ENCODE peak calls at places on chromosomes 7 and 10, in nine cellular contexts. I is spleen, L is suprapubic skin, G is sigmoid colon, X is SK-N-SH, P is HepG2, M is breast epithelium, U is HCT116, T is Panc1. F is an unnamed sample.

GRCh38 chr7:50264908-50265307 is 39.6 kb upstream of the IKZF1 start:
- DNase-seq in G (no peak), P (no peak), X (no peak), M (no peak), L (no peak), T (no peak), U (no peak), I (no peak), F (no peak)

GRCh38 chr7:118239014-118239413 is 14.5 kb downstream of the ANKRD7 start:
- DNase-seq in I (no peak), G (no peak), T (no peak), M (no peak), U (no peak), L (no peak), P (no peak), X (no peak), F (no peak)

GRCh38 chr10:43263551-43264323 is 3.1 kb downstream of the RASGEF1A start:
- DNase-seq in I (no peak), L (peak), G (peak), M (no peak), X (peak), U (no peak), P (no peak), T (no peak), F (peak)

GRCh38 chr7:1325646-1326510 is 93.2 kb downstream of the UNCX start:
- DNase-seq in T (no peak), X (peak), I (peak), P (no peak), G (peak), M (no peak), L (no peak), U (no peak), F (no peak)

GRCh38 chr10:132571565-132572544 is 34.3 kb downstream of the INPP5A start:
- DNase-seq in G (peak), M (no peak), U (peak), I (no peak), L (peak), X (peak), T (peak), P (peak), F (peak)

GRCh38 chr10:99782447-99783286 is at the start of gene ABCC2:
- DNase-seq in G (no peak), X (no peak), U (no peak), L (no peak), I (no peak), M (no peak), T (no peak), P (peak), F (no peak)

GRCh38 chr7:128729489-128729888 is 9.7 kb upstream of the CALU start:
- DNase-seq in G (no peak), M (no peak), P (peak), I (no peak), L (no peak), T (no peak), U (no peak), X (no peak), F (no peak)

GRCh38 chr10:218753-219152 is 83.5 kb downstream of the ZMYND11 start:
- DNase-seq in I (no peak), L (no peak), U (no peak), X (no peak), M (no peak), P (no peak), T (no peak), G (no peak), F (no peak)

GRCh38 chr7:150778738-150779301 is 21.3 kb downstream of the TMEM176B start:
- DNase-seq in I (peak), X (peak), L (peak), T (peak), U (peak), M (peak), G (peak), P (peak), F (peak)

GRCh38 chr7:129431911-129432643 is 2.2 kb upstream of the STRIP2 start:
- DNase-seq in X (peak), G (no peak), T (no peak), L (no peak), U (no peak), P (no peak), M (no peak), I (no peak), F (no peak)

GRCh38 chr10:82591421-82591820 is 716.4 kb downstream of the NRG3 start:
- DNase-seq in I (no peak), L (no peak), G (no peak), T (no peak), P (peak), U (no peak), X (no peak), M (no peak), F (no peak)

GRCh38 chr7:150976529-150977381 is 1.4 kb downstream of the KCNH2 start:
- DNase-seq in M (no peak), L (no peak), G (no peak), T (no peak), X (peak), I (no peak), U (no peak), P (no peak), F (no peak)

GRCh38 chr7:50672045-50672444 is 106.8 kb upstream of the DDC start:
- DNase-seq in L (no peak), M (no peak), U (no peak), I (no peak), P (no peak), G (no peak), T (no peak), X (no peak), F (no peak)

GRCh38 chr10:102673961-102674511 is 29.8 kb downstream of the TRIM8 start:
- DNase-seq in I (peak), T (no peak), M (no peak), G (peak), P (peak), L (no peak), U (no peak), X (peak), F (peak)

GRCh38 chr10:69846252-69847000 is 44.7 kb downstream of the COL13A1 start:
- DNase-seq in M (no peak), I (no peak), L (no peak), U (no peak), G (no peak), T (no peak), P (no peak), X (peak), F (no peak)

GRCh38 chr7:34060548-34060947 is 155.2 kb downstream of the BMPER start:
- DNase-seq in L (no peak), U (no peak), T (no peak), G (no peak), M (no peak), X (no peak), I (no peak), P (no peak), F (no peak)

GRCh38 chr7:90242369-90243168 is 2.4 kb upstream of the CFAP69 start:
- DNase-seq in I (no peak), L (no peak), M (no peak), P (no peak), X (no peak), T (no peak), G (no peak), U (no peak), F (no peak)

GRCh38 chr10:82221750-82222149 is 346.8 kb downstream of the NRG3 start:
- DNase-seq in X (no peak), G (no peak), U (no peak), I (no peak), P (no peak), L (no peak), T (no peak), M (no peak), F (no peak)

GRCh38 chr10:104824378-104825006 is 183.4 kb downstream of the SORCS3 start:
- DNase-seq in L (no peak), X (no peak), M (no peak), P (no peak), I (no peak), U (peak), T (no peak), G (no peak), F (peak)

GRCh38 chr7:46658281-46658680 is 737.2 kb upstream of the IGFBP3 start:
- DNase-seq in G (no peak), P (no peak), L (no peak), T (no peak), M (no peak), X (no peak), I (no peak), U (no peak), F (no peak)

GRCh38 chr10:68049289-68050078 is 25.6 kb downstream of the HERC4 start:
- DNase-seq in I (no peak), G (no peak), U (no peak), P (peak), X (no peak), T (no peak), M (no peak), L (no peak), F (no peak)

GRCh38 chr7:31022726-31023125 is 29.4 kb upstream of the ADCYAP1R1 start:
- DNase-seq in G (no peak), L (no peak), U (no peak), P (no peak), M (no peak), T (no peak), X (no peak), I (peak), F (no peak)

GRCh38 chr10:85921789-85922188 is 444.8 kb downstream of the GRID1 start:
- DNase-seq in T (no peak), G (no peak), X (no peak), M (no peak), L (no peak), I (no peak), U (no peak), P (no peak), F (no peak)

GRCh38 chr7:64872809-64873500 is 30.1 kb upstream of the ZNF273 start:
- DNase-seq in M (no peak), G (no peak), L (no peak), P (no peak), U (no peak), I (no peak), T (no peak), X (peak), F (peak)

GRCh38 chr7:125908714-125909113 is 979.1 kb upstream of the POT1 start:
- DNase-seq in M (no peak), G (no peak), X (no peak), I (no peak), L (no peak), P (no peak), U (no peak), T (no peak), F (no peak)

GRCh38 chr7:131166066-131166465 is 161.6 kb upstream of the MKLN1 start:
- DNase-seq in L (no peak), P (no peak), T (no peak), X (no peak), G (no peak), I (no peak), M (no peak), U (no peak), F (no peak)

GRCh38 chr10:4810093-4810492 is 15.9 kb upstream of the AKR1E2 start:
- DNase-seq in X (no peak), T (no peak), U (no peak), M (no peak), I (no peak), L (no peak), P (no peak), G (no peak), F (no peak)

GRCh38 chr7:23468721-23469149 is 1.6 kb downstream of the IGF2BP3 start:
- DNase-seq in X (peak), P (no peak), M (no peak), T (no peak), G (no peak), L (no peak), I (peak), U (no peak), F (no peak)

GRCh38 chr7:110432061-110432553 is 658.8 kb upstream of the LRRN3 start:
- DNase-seq in L (no peak), P (no peak), I (no peak), U (no peak), X (no peak), G (no peak), M (no peak), T (no peak), F (no peak)

GRCh38 chr7:30032310-30033125 is 4.3 kb downstream of the PLEKHA8 start:
- DNase-seq in X (peak), T (no peak), U (no peak), M (no peak), G (no peak), P (no peak), L (no peak), I (no peak), F (no peak)

GRCh38 chr10:6313107-6313895 is 110.6 kb downstream of the PFKFB3 start:
- DNase-seq in G (no peak), X (no peak), U (no peak), L (no peak), T (no peak), I (no peak), M (no peak), P (no peak), F (no peak)

GRCh38 chr10:101062231-101063161 is 707 bp downstream of the KAZALD1 start:
- DNase-seq in G (peak), L (no peak), X (peak), T (no peak), I (peak), P (peak), M (no peak), U (no peak), F (peak)

GRCh38 chr7:118057404-118057803 is 126.6 kb upstream of the LSM8 start:
- DNase-seq in X (no peak), T (no peak), I (no peak), U (no peak), P (no peak), L (no peak), G (no peak), M (no peak), F (no peak)

GRCh38 chr10:16923309-16923708 is 106.1 kb upstream of the RSU1 start:
- DNase-seq in L (no peak), I (no peak), U (no peak), G (no peak), X (no peak), P (no peak), M (no peak), T (no peak), F (no peak)

GRCh38 chr10:51231754-51232153 is 157.5 kb downstream of the PRKG1 start:
- DNase-seq in T (no peak), U (no peak), X (no peak), L (no peak), I (no peak), G (no peak), P (no peak), M (no peak), F (no peak)

GRCh38 chr10:34081948-34082347 is 733.1 kb downstream of the PARD3 start:
- DNase-seq in P (peak), I (no peak), M (no peak), G (no peak), X (no peak), L (no peak), U (no peak), T (no peak), F (no peak)

GRCh38 chr7:148581685-148582084 is 8.9 kb upstream of the C7orf33 start:
- DNase-seq in X (no peak), G (no peak), L (no peak), I (no peak), T (no peak), M (no peak), U (no peak), P (no peak), F (no peak)

GRCh38 chr10:86440874-86441838 is 74.6 kb upstream of the GRID1 start:
- DNase-seq in T (no peak), L (no peak), X (no peak), P (peak), G (no peak), U (no peak), I (no peak), M (no peak), F (no peak)

DNA sequence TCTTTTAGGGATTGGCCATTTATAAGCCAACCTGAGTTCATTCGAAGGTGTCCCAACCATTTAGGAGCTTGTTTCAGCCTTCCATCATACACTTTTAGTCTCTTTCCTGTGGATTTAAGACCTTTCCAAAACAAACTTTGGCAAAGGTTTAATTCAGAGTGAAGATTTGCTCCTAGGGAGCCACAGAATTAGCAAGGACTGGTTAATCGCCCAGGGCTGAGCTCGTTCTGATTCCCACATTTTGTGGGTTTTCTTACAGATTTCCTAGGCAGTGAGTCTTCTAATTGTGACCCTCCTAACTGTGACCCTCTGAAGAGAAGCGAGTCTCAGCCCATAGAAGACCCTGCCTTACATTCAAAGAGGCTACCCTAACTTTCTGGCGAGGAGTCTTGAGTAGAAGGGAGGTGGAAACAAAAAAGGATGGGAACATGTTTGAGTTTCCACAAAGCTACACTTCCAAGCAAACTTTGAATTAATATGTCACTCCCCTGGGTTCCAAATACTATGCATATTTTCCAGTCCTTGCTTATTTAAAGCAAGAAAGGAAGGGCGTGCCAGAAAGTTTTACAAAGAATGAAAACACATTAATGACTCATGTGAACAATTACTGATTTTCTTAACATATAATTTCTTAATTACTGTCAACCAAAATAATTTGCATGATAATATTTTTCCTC is 118.3 kb downstream of the ARID5B start:
- DNase-seq in U (no peak), X (no peak), L (no peak), T (no peak), I (no peak), G (no peak), P (no peak), M (no peak), F (no peak)
- TF ChIP-seq POLR2AphosphoS5 in U (no peak), X (no peak), L (no peak), T (no peak), I (no peak), G (no peak), P (no peak), M (no peak), F (no peak)

DNA sequence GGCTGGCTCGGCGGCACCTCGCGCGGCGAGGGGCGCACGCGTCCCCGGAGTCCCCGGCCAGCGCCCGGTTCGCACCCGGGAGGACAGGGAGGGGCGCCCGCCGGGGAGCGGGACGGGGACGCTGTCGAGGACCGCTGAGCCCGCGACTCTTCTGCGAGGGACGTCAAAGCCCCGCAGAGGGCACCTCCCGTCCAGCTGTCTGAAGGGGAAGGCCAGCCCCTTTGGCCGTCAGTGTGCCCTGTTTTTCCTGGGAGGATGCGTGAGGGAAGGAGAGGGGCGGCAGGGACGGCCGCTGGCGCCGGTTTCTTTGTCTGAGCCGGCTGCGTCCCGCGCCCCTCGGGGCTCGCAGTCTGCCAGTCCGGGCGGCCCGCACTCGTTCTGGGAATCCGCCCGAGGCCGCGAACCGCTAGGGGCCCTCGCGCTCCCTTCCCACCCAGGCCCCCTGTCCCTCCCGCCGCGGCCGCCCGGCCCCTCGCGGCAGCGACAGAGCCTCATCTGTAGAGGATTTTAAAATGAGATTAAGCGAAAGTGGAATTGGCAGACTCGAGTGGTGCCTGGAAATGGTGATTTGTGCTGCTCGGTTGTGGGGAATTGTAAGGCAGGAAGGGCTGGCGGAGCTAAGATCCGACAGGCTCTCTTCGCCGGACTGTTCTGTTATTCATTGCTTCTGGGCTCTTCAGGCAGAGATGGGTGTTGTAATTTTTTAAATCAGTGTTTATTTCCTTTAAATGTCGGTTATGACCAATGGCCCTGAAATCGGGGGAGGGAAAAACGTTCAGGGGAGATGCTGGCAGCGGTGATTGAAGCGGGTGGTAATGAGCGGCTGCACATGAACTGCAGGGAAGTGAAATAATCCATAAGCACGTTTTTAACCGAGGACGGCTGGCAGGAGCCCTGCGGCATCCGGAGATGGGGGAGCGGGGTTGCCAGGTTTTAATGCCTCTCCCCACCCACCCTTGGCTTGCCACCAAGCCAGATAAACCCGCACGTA is 622 bp upstream of the RELN start:
- DNase-seq in I (no peak), X (peak), G (no peak), U (no peak), L (no peak), P (peak), T (no peak), M (no peak), F (no peak)
- TF ChIP-seq POLR2AphosphoS5 in I (no peak), X (no peak), G (no peak), U (no peak), L (no peak), P (no peak), T (no peak), M (no peak), F (no peak)

GRCh38 chr10:3006093-3006492 is 61.3 kb upstream of the PFKP start:
- DNase-seq in M (no peak), U (no peak), I (no peak), G (no peak), P (no peak), T (no peak), X (no peak), L (no peak), F (no peak)

GRCh38 chr10:3010819-3011422 is 56.4 kb upstream of the PFKP start:
- DNase-seq in I (no peak), G (no peak), X (peak), M (no peak), U (no peak), L (no peak), P (peak), T (no peak), F (no peak)

GRCh38 chr10:3010327-3010726 is 57.0 kb upstream of the PFKP start:
- DNase-seq in P (no peak), M (no peak), I (no peak), G (no peak), X (no peak), L (no peak), U (no peak), T (no peak), F (no peak)

GRCh38 chr10:3009341-3009740 is 58.0 kb upstream of the PFKP start:
- DNase-seq in P (peak), I (no peak), M (no peak), X (no peak), U (no peak), G (no peak), T (no peak), L (no peak), F (no peak)

GRCh38 chr10:3008518-3009195 is 58.7 kb upstream of the PFKP start:
- DNase-seq in U (no peak), G (no peak), T (no peak), M (no peak), X (no peak), P (no peak), I (no peak), L (no peak), F (no peak)
- TF ChIP-seq POLR2AphosphoS5 in U (no peak), G (no peak), T (no peak), M (no peak), X (no peak), P (no peak), I (no peak), L (no peak), F (peak)

GRCh38 chr10:62817120-62817762 is 1.1 kb upstream of the EGR2 start:
- DNase-seq in P (no peak), X (peak), U (no peak), G (peak), M (no peak), L (no peak), I (peak), T (no peak), F (no peak)
- TF ChIP-seq POLR2AphosphoS5 in P (no peak), X (no peak), U (peak), G (no peak), M (no peak), L (no peak), I (peak), T (no peak), F (no peak)

GRCh38 chr7:26052721-26053120 is 99.3 kb upstream of the NFE2L3 start:
- DNase-seq in G (no peak), L (no peak), X (no peak), M (no peak), P (no peak), I (no peak), T (no peak), U (peak), F (no peak)
- TF ChIP-seq POLR2AphosphoS5 in G (no peak), L (no peak), X (no peak), M (no peak), P (no peak), I (no peak), T (no peak), U (no peak), F (no peak)

GRCh38 chr7:142932386-142933091 is 1.0 kb downstream of the TRPV5 start:
- DNase-seq in U (no peak), G (no peak), L (peak), X (no peak), M (no peak), T (no peak), P (no peak), I (no peak), F (no peak)

GRCh38 chr7:142930126-142930730 is 3.3 kb downstream of the TRPV5 start:
- DNase-seq in T (no peak), P (no peak), M (no peak), U (no peak), I (no peak), L (peak), X (no peak), G (no peak), F (no peak)

GRCh38 chr7:142927949-142928348 is 5.6 kb downstream of the TRPV5 start:
- DNase-seq in I (no peak), T (no peak), L (peak), G (no peak), X (no peak), U (no peak), P (no peak), M (no peak), F (no peak)

GRCh38 chr7:142925413-142925812 is 8.1 kb downstream of the TRPV5 start:
- DNase-seq in M (no peak), X (no peak), U (no peak), T (no peak), L (peak), P (no peak), G (no peak), I (no peak), F (no peak)

GRCh38 chr7:142927085-142927745 is 6.3 kb downstream of the TRPV5 start:
- DNase-seq in I (no peak), U (no peak), L (peak), M (no peak), G (no peak), P (no peak), T (no peak), X (no peak), F (no peak)
- TF ChIP-seq POLR2AphosphoS5 in I (no peak), U (no peak), L (no peak), M (no peak), G (no peak), P (no peak), T (no peak), X (no peak), F (no peak)